ENCODE peak calls at places on chromosome 9, in seven cellular contexts. One of them, this sample, is unnamed.

GRCh38 chr9:38018964-38019602 is 49.9 kb downstream of the SHB start:
- DNase-seq in fibroblast of mammary gland: peak; percentile 84
- DNase-seq in foreskin fibroblast: peak; percentile 78
- DNase-seq in endothelial cell of umbilical vein: peak; percentile 83
- DNase-seq in heart left ventricle: no peak
- DNase-seq in choroid plexus epithelial cell: peak; percentile 77
- DNase-seq in GM12864: no peak
- DNase-seq in this sample: no peak

GRCh38 chr9:88108779-88109178 is 29.5 kb downstream of the SPATA31C2 start:
- DNase-seq in fibroblast of mammary gland: no peak
- DNase-seq in foreskin fibroblast: no peak
- DNase-seq in endothelial cell of umbilical vein: no peak
- DNase-seq in heart left ventricle: no peak
- DNase-seq in choroid plexus epithelial cell: no peak
- DNase-seq in GM12864: no peak
- DNase-seq in this sample: no peak

GRCh38 chr9:69036319-69036718 is 767 bp downstream of the FXN start:
- DNase-seq in fibroblast of mammary gland: peak; percentile 24
- DNase-seq in foreskin fibroblast: no peak
- DNase-seq in endothelial cell of umbilical vein: no peak
- DNase-seq in heart left ventricle: no peak
- DNase-seq in choroid plexus epithelial cell: peak; percentile 36
- DNase-seq in GM12864: no peak
- DNase-seq in this sample: no peak

GRCh38 chr9:94018628-94019027 is 63.5 kb upstream of the BARX1 start:
- DNase-seq in fibroblast of mammary gland: peak; percentile 58
- DNase-seq in foreskin fibroblast: peak; percentile 27
- DNase-seq in endothelial cell of umbilical vein: no peak
- DNase-seq in heart left ventricle: no peak
- DNase-seq in choroid plexus epithelial cell: peak; percentile 92
- DNase-seq in GM12864: no peak
- DNase-seq in this sample: peak; percentile 49

GRCh38 chr9:35756743-35757526 is 2.9 kb upstream of the MSMP start:
- DNase-seq in fibroblast of mammary gland: no peak
- DNase-seq in foreskin fibroblast: no peak
- DNase-seq in endothelial cell of umbilical vein: peak; percentile 84
- DNase-seq in heart left ventricle: peak; percentile 85
- DNase-seq in choroid plexus epithelial cell: no peak
- DNase-seq in GM12864: no peak
- DNase-seq in this sample: no peak

GRCh38 chr9:93702261-93702660 is 125.9 kb downstream of the PHF2 start:
- DNase-seq in fibroblast of mammary gland: no peak
- DNase-seq in foreskin fibroblast: no peak
- DNase-seq in endothelial cell of umbilical vein: no peak
- DNase-seq in heart left ventricle: no peak
- DNase-seq in choroid plexus epithelial cell: no peak
- DNase-seq in GM12864: no peak
- DNase-seq in this sample: no peak

GRCh38 chr9:132164604-132165362 is 2.9 kb downstream of the NTNG2 start:
- DNase-seq in fibroblast of mammary gland: peak; percentile 91
- DNase-seq in foreskin fibroblast: peak; percentile 72
- DNase-seq in endothelial cell of umbilical vein: no peak
- DNase-seq in heart left ventricle: peak; percentile 33
- DNase-seq in choroid plexus epithelial cell: peak; percentile 83
- DNase-seq in GM12864: no peak
- DNase-seq in this sample: no peak

GRCh38 chr9:14302405-14302804 is 11.5 kb downstream of the NFIB start:
- DNase-seq in fibroblast of mammary gland: no peak
- DNase-seq in foreskin fibroblast: no peak
- DNase-seq in endothelial cell of umbilical vein: no peak
- DNase-seq in heart left ventricle: no peak
- DNase-seq in choroid plexus epithelial cell: no peak
- DNase-seq in GM12864: no peak
- DNase-seq in this sample: no peak

GRCh38 chr9:125337282-125337681 is 75.7 kb downstream of the GAPVD1 start:
- DNase-seq in fibroblast of mammary gland: no peak
- DNase-seq in foreskin fibroblast: no peak
- DNase-seq in endothelial cell of umbilical vein: no peak
- DNase-seq in heart left ventricle: no peak
- DNase-seq in choroid plexus epithelial cell: no peak
- DNase-seq in GM12864: no peak
- DNase-seq in this sample: no peak

GRCh38 chr9:36637491-36638270 is 65.0 kb downstream of the MELK start:
- DNase-seq in fibroblast of mammary gland: no peak
- DNase-seq in foreskin fibroblast: no peak
- DNase-seq in endothelial cell of umbilical vein: peak; percentile 35
- DNase-seq in heart left ventricle: no peak
- DNase-seq in choroid plexus epithelial cell: peak; percentile 15
- DNase-seq in GM12864: no peak
- DNase-seq in this sample: no peak

GRCh38 chr9:98530806-98531386 is 177.8 kb downstream of the GABBR2 start:
- DNase-seq in fibroblast of mammary gland: no peak
- DNase-seq in foreskin fibroblast: no peak
- DNase-seq in endothelial cell of umbilical vein: no peak
- DNase-seq in heart left ventricle: no peak
- DNase-seq in choroid plexus epithelial cell: no peak
- DNase-seq in GM12864: no peak
- DNase-seq in this sample: no peak

GRCh38 chr9:115036691-115037090 is 81.3 kb downstream of the TNC start:
- DNase-seq in fibroblast of mammary gland: no peak
- DNase-seq in foreskin fibroblast: no peak
- DNase-seq in endothelial cell of umbilical vein: no peak
- DNase-seq in heart left ventricle: no peak
- DNase-seq in choroid plexus epithelial cell: no peak
- DNase-seq in GM12864: no peak
- DNase-seq in this sample: no peak

GRCh38 chr9:133273098-133273497 is 1.9 kb downstream of the ABO start:
- DNase-seq in fibroblast of mammary gland: no peak
- DNase-seq in foreskin fibroblast: no peak
- DNase-seq in endothelial cell of umbilical vein: no peak
- DNase-seq in heart left ventricle: no peak
- DNase-seq in choroid plexus epithelial cell: no peak
- DNase-seq in GM12864: no peak
- DNase-seq in this sample: no peak

GRCh38 chr9:133274236-133275104 is 531 bp downstream of the ABO start:
- DNase-seq in fibroblast of mammary gland: no peak
- DNase-seq in foreskin fibroblast: no peak
- DNase-seq in endothelial cell of umbilical vein: no peak
- DNase-seq in heart left ventricle: no peak
- DNase-seq in choroid plexus epithelial cell: no peak
- DNase-seq in GM12864: no peak
- DNase-seq in this sample: no peak

GRCh38 chr9:133276001-133276884 is 1.2 kb upstream of the ABO start:
- DNase-seq in fibroblast of mammary gland: no peak
- DNase-seq in foreskin fibroblast: no peak
- DNase-seq in endothelial cell of umbilical vein: no peak
- DNase-seq in heart left ventricle: no peak
- DNase-seq in choroid plexus epithelial cell: no peak
- DNase-seq in GM12864: no peak
- DNase-seq in this sample: no peak

GRCh38 chr9:133275105-133276000 is at the start of gene ABO:
- DNase-seq in fibroblast of mammary gland: no peak
- DNase-seq in foreskin fibroblast: no peak
- DNase-seq in endothelial cell of umbilical vein: no peak
- DNase-seq in heart left ventricle: peak; percentile 63
- DNase-seq in choroid plexus epithelial cell: no peak
- DNase-seq in GM12864: no peak
- DNase-seq in this sample: no peak

GRCh38 chr9:133273819-133274218 is 1.2 kb downstream of the ABO start:
- DNase-seq in fibroblast of mammary gland: no peak
- DNase-seq in foreskin fibroblast: no peak
- DNase-seq in endothelial cell of umbilical vein: no peak
- DNase-seq in heart left ventricle: no peak
- DNase-seq in choroid plexus epithelial cell: no peak
- DNase-seq in GM12864: no peak
- DNase-seq in this sample: no peak
- H3K4me3 ChIP-seq in fibroblast of mammary gland: no peak overlapping the region
- H3K4me3 ChIP-seq in foreskin fibroblast: no peak overlapping the region
- H3K4me3 ChIP-seq in endothelial cell of umbilical vein: no peak overlapping the region
- H3K4me3 ChIP-seq in heart left ventricle: peak overlapping the region; percentile 73
- H3K4me3 ChIP-seq in choroid plexus epithelial cell: no peak overlapping the region
- H3K4me3 ChIP-seq in GM12864: no peak overlapping the region
- H3K4me3 ChIP-seq in this sample: no peak overlapping the region

GRCh38 chr9:133357656-133358055 is 1.3 kb downstream of the SURF2 start:
- DNase-seq in fibroblast of mammary gland: no peak
- DNase-seq in foreskin fibroblast: no peak
- DNase-seq in endothelial cell of umbilical vein: no peak
- DNase-seq in heart left ventricle: no peak
- DNase-seq in choroid plexus epithelial cell: no peak
- DNase-seq in GM12864: no peak
- DNase-seq in this sample: no peak

GRCh38 chr9:133361507-133362092 is 5.2 kb downstream of the SURF2 start:
- DNase-seq in fibroblast of mammary gland: no peak
- DNase-seq in foreskin fibroblast: no peak
- DNase-seq in endothelial cell of umbilical vein: no peak
- DNase-seq in heart left ventricle: no peak
- DNase-seq in choroid plexus epithelial cell: no peak
- DNase-seq in GM12864: no peak
- DNase-seq in this sample: no peak

GRCh38 chr9:133360400-133361393 is 4.3 kb downstream of the SURF2 start:
- DNase-seq in fibroblast of mammary gland: no peak
- DNase-seq in foreskin fibroblast: no peak
- DNase-seq in endothelial cell of umbilical vein: no peak
- DNase-seq in heart left ventricle: no peak
- DNase-seq in choroid plexus epithelial cell: peak; percentile 18
- DNase-seq in GM12864: no peak
- DNase-seq in this sample: no peak

GRCh38 chr9:133362359-133363044 is 6.2 kb downstream of the SURF2 start:
- DNase-seq in fibroblast of mammary gland: peak; percentile 49
- DNase-seq in foreskin fibroblast: no peak
- DNase-seq in endothelial cell of umbilical vein: no peak
- DNase-seq in heart left ventricle: no peak
- DNase-seq in choroid plexus epithelial cell: peak; percentile 50
- DNase-seq in GM12864: no peak
- DNase-seq in this sample: no peak

GRCh38 chr9:133359420-133360175 is 3.2 kb downstream of the SURF2 start:
- DNase-seq in fibroblast of mammary gland: no peak
- DNase-seq in foreskin fibroblast: no peak
- DNase-seq in endothelial cell of umbilical vein: no peak
- DNase-seq in heart left ventricle: no peak
- DNase-seq in choroid plexus epithelial cell: no peak
- DNase-seq in GM12864: no peak
- DNase-seq in this sample: no peak
- TF ChIP-seq CTCF in fibroblast of mammary gland: peak; percentile 55
- TF ChIP-seq CTCF in foreskin fibroblast: peak; percentile 25
- TF ChIP-seq CTCF in endothelial cell of umbilical vein: no peak
- TF ChIP-seq CTCF in heart left ventricle: no peak
- TF ChIP-seq CTCF in choroid plexus epithelial cell: peak; percentile 48
- TF ChIP-seq CTCF in GM12864: peak; percentile 19
- TF ChIP-seq CTCF in this sample: peak; percentile 41

DNA sequence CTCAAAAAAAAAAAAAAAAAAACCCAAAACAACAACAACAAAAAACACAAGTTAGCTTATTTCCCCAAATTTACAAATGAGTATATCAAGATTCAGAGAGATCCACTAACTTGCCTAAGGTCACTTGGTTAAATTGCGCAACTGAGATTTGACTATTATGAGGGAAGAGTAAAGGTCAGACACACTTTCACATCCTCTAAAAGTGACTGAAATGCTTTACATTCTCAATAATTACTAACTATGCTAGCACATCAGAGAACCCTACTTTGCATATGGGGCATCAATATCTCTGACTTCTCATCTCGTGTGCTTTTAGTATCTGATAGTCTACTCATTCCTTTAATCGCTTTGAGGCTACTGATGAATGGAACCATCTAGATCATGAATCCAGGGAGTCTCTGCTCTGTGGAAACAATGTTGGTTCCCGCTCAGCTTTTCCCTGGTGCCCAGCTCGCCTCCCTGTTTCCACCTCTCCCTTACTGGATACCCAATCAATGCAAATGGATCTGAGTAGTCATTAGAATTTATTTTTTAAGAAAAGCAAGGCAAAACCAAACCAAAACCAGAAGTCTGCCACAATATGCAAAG is 182.1 kb upstream of the TRIM32 start:
- DNase-seq in fibroblast of mammary gland: no peak
- DNase-seq in foreskin fibroblast: no peak
- DNase-seq in endothelial cell of umbilical vein: no peak
- DNase-seq in heart left ventricle: no peak
- DNase-seq in choroid plexus epithelial cell: no peak
- DNase-seq in GM12864: peak; percentile 8
- DNase-seq in this sample: no peak
- H3K4me3 ChIP-seq in fibroblast of mammary gland: no peak overlapping the region
- H3K4me3 ChIP-seq in foreskin fibroblast: no peak overlapping the region
- H3K4me3 ChIP-seq in endothelial cell of umbilical vein: no peak overlapping the region
- H3K4me3 ChIP-seq in heart left ventricle: no peak overlapping the region
- H3K4me3 ChIP-seq in choroid plexus epithelial cell: no peak overlapping the region
- H3K4me3 ChIP-seq in GM12864: no peak overlapping the region
- H3K4me3 ChIP-seq in this sample: no peak overlapping the region

GRCh38 chr9:121573717-121574485 is 74.3 kb upstream of the GGTA1 start:
- DNase-seq in fibroblast of mammary gland: no peak
- DNase-seq in foreskin fibroblast: no peak
- DNase-seq in endothelial cell of umbilical vein: no peak
- DNase-seq in heart left ventricle: no peak
- DNase-seq in choroid plexus epithelial cell: no peak
- DNase-seq in GM12864: no peak
- DNase-seq in this sample: no peak

GRCh38 chr9:121572581-121572980 is 72.9 kb upstream of the GGTA1 start:
- DNase-seq in fibroblast of mammary gland: no peak
- DNase-seq in foreskin fibroblast: no peak
- DNase-seq in endothelial cell of umbilical vein: no peak
- DNase-seq in heart left ventricle: no peak
- DNase-seq in choroid plexus epithelial cell: no peak
- DNase-seq in GM12864: no peak
- DNase-seq in this sample: no peak

GRCh38 chr9:121577201-121577600 is 74.2 kb upstream of the DAB2IP start:
- DNase-seq in fibroblast of mammary gland: no peak
- DNase-seq in foreskin fibroblast: no peak
- DNase-seq in endothelial cell of umbilical vein: no peak
- DNase-seq in heart left ventricle: no peak
- DNase-seq in choroid plexus epithelial cell: no peak
- DNase-seq in GM12864: no peak
- DNase-seq in this sample: no peak

GRCh38 chr9:121574771-121575519 is 75.3 kb upstream of the GGTA1 start:
- DNase-seq in fibroblast of mammary gland: no peak
- DNase-seq in foreskin fibroblast: no peak
- DNase-seq in endothelial cell of umbilical vein: no peak
- DNase-seq in heart left ventricle: no peak
- DNase-seq in choroid plexus epithelial cell: no peak
- DNase-seq in GM12864: no peak
- DNase-seq in this sample: no peak

DNA sequence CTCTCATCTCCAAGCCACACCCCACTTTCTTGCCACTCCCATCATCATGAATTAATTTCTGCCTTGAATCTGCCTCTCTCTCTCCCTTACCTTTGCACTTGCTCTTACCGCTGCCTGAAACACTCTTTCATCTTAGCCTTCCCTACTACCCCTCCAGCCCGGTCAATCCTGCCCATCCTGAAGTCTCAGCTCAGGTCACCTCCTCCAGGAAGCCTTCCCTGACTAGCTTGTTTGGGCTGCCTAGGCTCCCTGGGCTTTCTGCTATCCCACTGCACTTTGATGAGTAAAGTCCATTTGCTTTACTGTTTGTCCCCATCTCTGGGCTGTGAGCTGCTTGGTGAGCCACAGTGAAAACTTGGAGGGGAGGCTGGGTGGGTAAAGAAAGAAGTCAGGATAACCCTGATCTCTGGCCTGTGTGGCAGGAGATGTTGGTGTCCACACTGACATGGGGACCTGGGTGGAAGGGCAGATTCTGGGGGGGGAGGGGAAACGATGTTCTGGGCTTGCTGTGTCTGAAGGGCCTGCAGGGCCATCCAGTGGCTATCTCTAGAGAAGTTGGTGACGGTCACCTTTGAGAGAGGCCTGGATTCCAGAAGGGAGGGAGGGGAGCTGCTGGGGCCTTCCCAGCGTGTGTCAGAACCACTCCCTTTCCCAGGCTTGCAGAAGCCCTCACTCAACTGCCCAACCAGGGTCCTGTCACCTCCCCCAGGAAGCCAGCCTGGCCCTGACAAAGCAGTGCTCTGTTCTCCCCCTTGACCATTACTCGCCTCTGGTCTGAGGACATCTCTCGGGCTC is 75.0 kb upstream of the DAB2IP start:
- DNase-seq in fibroblast of mammary gland: no peak
- DNase-seq in foreskin fibroblast: no peak
- DNase-seq in endothelial cell of umbilical vein: no peak
- DNase-seq in heart left ventricle: no peak
- DNase-seq in choroid plexus epithelial cell: no peak
- DNase-seq in GM12864: no peak
- DNase-seq in this sample: no peak
- TF ChIP-seq CTCF in fibroblast of mammary gland: no peak
- TF ChIP-seq CTCF in foreskin fibroblast: no peak
- TF ChIP-seq CTCF in endothelial cell of umbilical vein: no peak
- TF ChIP-seq CTCF in heart left ventricle: no peak
- TF ChIP-seq CTCF in choroid plexus epithelial cell: no peak
- TF ChIP-seq CTCF in GM12864: no peak
- TF ChIP-seq CTCF in this sample: no peak

This sample was measured in AG04449.